ENCODE peak calls at places on chromosomes 4 and X, in nine cellular contexts. H, W, Q, Y, G, D, X, I and K are unnamed samples.

GRCh38 chrX:2451456-2452316 is 49.1 kb downstream of the DHRSX start:
- DNase-seq in H (no peak), W (no peak), Q (no peak), Y (peak), G (peak), D (no peak), X (no peak), I (peak), K (no peak)

GRCh38 chr4:123744664-123745290 is 348.2 kb downstream of the SPRY1 start:
- DNase-seq in H (no peak), W (peak), Q (no peak), Y (peak), G (no peak), D (peak), X (peak), I (peak), K (no peak)

GRCh38 chr4:94452476-94453300 is 946 bp downstream of the PDLIM5 start:
- DNase-seq in H (peak), W (peak), Q (peak), Y (peak), G (peak), D (peak), X (peak), I (peak), K (no peak)

GRCh38 chr4:77777135-77777777 is 41.9 kb downstream of the CNOT6L start:
- DNase-seq in H (no peak), W (no peak), Q (no peak), Y (peak), G (no peak), D (no peak), X (no peak), I (peak), K (no peak)

GRCh38 chrX:19670854-19671620 is 155.7 kb upstream of the MAP3K15 start:
- DNase-seq in H (peak), W (no peak), Q (no peak), Y (peak), G (peak), D (peak), X (no peak), I (peak), K (no peak)

GRCh38 chr4:6271701-6272465 is 2.2 kb downstream of the WFS1 start:
- DNase-seq in H (peak), W (peak), Q (peak), Y (no peak), G (peak), D (no peak), X (no peak), I (no peak), K (no peak)

GRCh38 chr4:78951862-78952472 is 12.7 kb upstream of the PAQR3 start:
- DNase-seq in H (peak), W (no peak), Q (no peak), Y (peak), G (no peak), D (peak), X (peak), I (peak), K (no peak)

GRCh38 chrX:1231850-1232505 is 19.5 kb upstream of the CRLF2 start:
- DNase-seq in H (no peak), W (no peak), Q (no peak), Y (no peak), G (no peak), D (no peak), X (no peak), I (no peak), K (no peak)

GRCh38 chr4:139950568-139950967 is 203.4 kb downstream of the MAML3 start:
- DNase-seq in H (no peak), W (no peak), Q (no peak), Y (peak), G (no peak), D (no peak), X (peak), I (no peak), K (peak)

DNA sequence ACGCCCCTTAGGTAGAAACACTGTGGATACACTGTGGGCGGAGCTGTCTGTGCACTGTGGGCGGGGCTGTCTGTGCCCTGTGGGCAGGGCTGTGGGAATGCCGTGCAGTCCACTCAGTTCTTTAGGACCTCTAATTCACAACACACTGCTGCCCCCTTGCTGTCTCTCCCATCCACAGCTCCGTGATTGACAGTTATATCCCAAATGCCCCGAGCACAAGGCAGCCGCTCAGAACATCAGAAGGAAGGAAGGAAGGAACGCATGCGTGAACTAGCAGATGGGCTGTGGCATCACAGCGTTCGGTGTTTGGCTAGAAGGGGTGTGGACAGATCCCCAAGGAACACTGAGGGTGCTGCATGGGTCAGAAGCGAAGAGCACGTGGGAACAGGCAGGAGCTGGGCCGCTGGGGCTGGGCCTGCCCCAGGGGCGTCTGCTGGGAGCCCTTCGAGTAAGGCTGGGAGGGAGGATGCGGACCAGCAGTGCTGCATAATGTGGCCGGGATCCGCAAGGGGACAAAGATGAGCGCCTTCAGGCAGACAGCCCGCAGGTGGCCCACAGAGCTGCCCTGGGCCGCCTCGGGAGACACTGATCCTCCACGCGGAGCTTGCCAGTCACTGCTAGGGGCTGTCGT is 29.8 kb downstream of the ACOX3 start:
- DNase-seq in H (peak), W (peak), Q (no peak), Y (peak), G (no peak), D (peak), X (no peak), I (peak), K (no peak)
- TF ChIP-seq CTCF in H (peak), W (peak), Q (no peak), Y (peak), G (no peak), D (peak), X (no peak), I (peak), K (no peak)

GRCh38 chr4:44425614-44426208 is 22.9 kb downstream of the KCTD8 start:
- DNase-seq in H (peak), W (no peak), Q (no peak), Y (peak), G (no peak), D (peak), X (no peak), I (peak), K (no peak)
- TF ChIP-seq CTCF in H (peak), W (peak), Q (peak), Y (no peak), G (no peak), D (peak), X (peak), I (peak), K (no peak)

DNA sequence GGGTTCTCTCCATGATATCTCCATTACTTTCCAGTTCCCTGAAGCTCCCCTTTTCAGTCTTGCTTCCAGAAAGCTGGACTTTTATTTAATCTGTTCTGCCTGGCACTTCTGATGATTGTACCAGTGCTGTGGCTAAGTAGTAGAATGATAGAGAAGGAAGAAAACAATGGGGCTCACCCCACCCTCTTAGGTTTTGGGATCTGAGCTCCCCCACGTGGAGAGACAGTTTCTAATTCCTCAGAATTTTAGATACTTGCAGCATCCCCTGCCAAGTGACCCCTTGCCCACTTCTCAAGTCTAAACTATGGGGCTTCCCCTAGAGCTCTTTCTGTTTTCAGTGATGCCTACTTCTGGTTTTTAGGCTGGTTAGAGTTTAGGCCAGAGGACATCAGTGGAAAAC is 73.9 kb downstream of the GC start:
- DNase-seq in H (peak), W (no peak), Q (no peak), Y (no peak), G (no peak), D (no peak), X (no peak), I (peak), K (no peak)
- TF ChIP-seq CTCF in H (peak), W (no peak), Q (no peak), Y (peak), G (no peak), D (peak), X (peak), I (peak), K (no peak)

DNA sequence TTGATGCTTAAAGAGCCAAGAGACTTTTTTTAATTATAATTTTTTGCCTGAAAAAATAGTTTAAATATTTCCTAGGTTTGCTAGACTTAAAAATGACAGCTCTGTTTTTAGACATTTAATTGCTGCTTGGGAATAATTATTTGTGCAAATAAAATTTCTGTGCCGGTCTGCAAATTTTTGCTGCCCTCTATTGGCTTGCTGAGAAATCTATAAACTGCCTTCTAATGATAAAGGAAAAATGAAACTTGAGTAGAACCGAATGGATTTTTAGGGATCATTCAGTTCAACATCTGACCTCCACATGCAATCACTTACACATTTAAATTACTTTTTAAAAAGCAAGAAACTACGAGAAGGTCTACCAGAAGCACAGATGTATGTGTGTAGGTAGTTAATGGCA is 434.0 kb downstream of the FAM133A start:
- DNase-seq in H (peak), W (no peak), Q (no peak), Y (no peak), G (no peak), D (peak), X (peak), I (no peak), K (no peak)
- TF ChIP-seq CTCF in H (peak), W (no peak), Q (peak), Y (no peak), G (no peak), D (peak), X (peak), I (no peak), K (no peak)

GRCh38 chr4:75429208-75429607 is 85.0 kb downstream of the RCHY1 start:
- DNase-seq in H (peak), W (no peak), Q (no peak), Y (no peak), G (no peak), D (no peak), X (peak), I (no peak), K (no peak)

GRCh38 chr4:75434105-75434504 is 80.1 kb downstream of the RCHY1 start:
- DNase-seq in H (no peak), W (no peak), Q (no peak), Y (no peak), G (no peak), D (peak), X (no peak), I (no peak), K (no peak)

GRCh38 chr4:75432683-75433082 is 81.5 kb downstream of the RCHY1 start:
- DNase-seq in H (peak), W (no peak), Q (no peak), Y (peak), G (no peak), D (peak), X (peak), I (peak), K (no peak)
- TF ChIP-seq CTCF in H (peak), W (no peak), Q (no peak), Y (peak), G (no peak), D (peak), X (peak), I (peak), K (no peak)

GRCh38 chr4:17578482-17578891 is 1.5 kb downstream of the LAP3 start:
- DNase-seq in H (peak), W (no peak), Q (no peak), Y (no peak), G (no peak), D (no peak), X (peak), I (no peak), K (no peak)

GRCh38 chr4:17574206-17574605 is 2.8 kb upstream of the LAP3 start:
- DNase-seq in H (no peak), W (no peak), Q (no peak), Y (no peak), G (no peak), D (no peak), X (no peak), I (no peak), K (no peak)

GRCh38 chr4:17580969-17581368 is 4.0 kb downstream of the LAP3 start:
- DNase-seq in H (no peak), W (no peak), Q (no peak), Y (peak), G (no peak), D (no peak), X (no peak), I (no peak), K (no peak)

GRCh38 chr4:17576932-17577659 is at the start of gene LAP3:
- DNase-seq in H (peak), W (peak), Q (peak), Y (peak), G (peak), D (peak), X (peak), I (peak), K (peak)

GRCh38 chr4:17577660-17578481 is 873 bp downstream of the LAP3 start:
- DNase-seq in H (peak), W (peak), Q (peak), Y (peak), G (peak), D (peak), X (peak), I (peak), K (peak)
- TF ChIP-seq CTCF in H (no peak), W (no peak), Q (peak), Y (peak), G (no peak), D (peak), X (peak), I (peak), K (no peak)

GRCh38 chr4:107931775-107932321 is 499 bp downstream of the CYP2U1 start:
- DNase-seq in H (no peak), W (no peak), Q (no peak), Y (peak), G (no peak), D (peak), X (peak), I (no peak), K (no peak)
- TF ChIP-seq CTCF in H (no peak), W (no peak), Q (no peak), Y (no peak), G (no peak), D (no peak), X (no peak), I (peak), K (no peak)

DNA sequence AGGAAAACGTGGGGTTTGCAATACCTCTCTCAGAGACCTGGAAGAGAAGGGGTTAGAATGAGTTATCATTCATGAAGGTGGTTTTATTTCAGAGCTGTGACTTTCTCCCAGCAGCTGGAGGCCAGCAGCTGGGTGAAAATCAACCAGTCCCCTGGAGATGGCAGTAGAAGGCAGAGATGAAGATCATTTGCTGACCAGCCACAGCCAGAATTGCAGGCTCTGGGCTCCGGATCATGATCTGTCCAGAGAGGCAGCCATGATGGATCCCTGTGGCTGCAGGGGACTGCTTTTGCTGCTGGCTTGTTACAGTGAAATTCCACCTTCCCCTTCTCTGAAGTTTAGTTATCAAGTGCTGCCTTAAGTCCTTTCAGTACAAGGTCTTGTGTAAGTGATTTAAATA is 46.9 kb upstream of the TAB3 start:
- DNase-seq in H (peak), W (no peak), Q (peak), Y (peak), G (no peak), D (peak), X (no peak), I (peak), K (no peak)
- TF ChIP-seq CTCF in H (peak), W (no peak), Q (peak), Y (no peak), G (no peak), D (peak), X (no peak), I (peak), K (no peak)